ENCODE peak calls at places on chromosomes 1 and 21, in nine cellular contexts. One of them, this sample, is unnamed.

GRCh38 chr1:87113313-87113712 is 198.9 kb downstream of the HS2ST1 start:
- DNase-seq in HFF-Myc: no peak
- DNase-seq in body of pancreas: no peak
- DNase-seq in omental fat pad: no peak
- DNase-seq in astrocyte: peak; percentile 98
- DNase-seq in esophagus muscularis mucosa: no peak
- DNase-seq in thoracic aorta: no peak
- DNase-seq in cardiac muscle cell: peak; percentile 90
- DNase-seq in endodermal cell: no peak
- DNase-seq in this sample: no peak

GRCh38 chr1:241614572-241614971 is 25.6 kb downstream of the CHML start:
- DNase-seq in HFF-Myc: no peak
- DNase-seq in body of pancreas: no peak
- DNase-seq in omental fat pad: no peak
- DNase-seq in astrocyte: no peak
- DNase-seq in esophagus muscularis mucosa: no peak
- DNase-seq in thoracic aorta: no peak
- DNase-seq in cardiac muscle cell: no peak
- DNase-seq in endodermal cell: no peak
- DNase-seq in this sample: no peak

GRCh38 chr1:80915491-80915890 is 885.2 kb upstream of the ADGRL2 start:
- DNase-seq in HFF-Myc: no peak
- DNase-seq in body of pancreas: no peak
- DNase-seq in omental fat pad: no peak
- DNase-seq in astrocyte: no peak
- DNase-seq in esophagus muscularis mucosa: no peak
- DNase-seq in thoracic aorta: no peak
- DNase-seq in cardiac muscle cell: no peak
- DNase-seq in endodermal cell: no peak
- DNase-seq in this sample: no peak

GRCh38 chr1:73359001-73359400 is 839.0 kb downstream of the LRRIQ3 start:
- DNase-seq in HFF-Myc: no peak
- DNase-seq in body of pancreas: peak; percentile 5
- DNase-seq in omental fat pad: no peak
- DNase-seq in astrocyte: no peak
- DNase-seq in esophagus muscularis mucosa: no peak
- DNase-seq in thoracic aorta: no peak
- DNase-seq in cardiac muscle cell: no peak
- DNase-seq in endodermal cell: no peak
- DNase-seq in this sample: no peak

GRCh38 chr1:92975551-92976232 is 14.4 kb upstream of the DIPK1A start:
- DNase-seq in HFF-Myc: no peak
- DNase-seq in body of pancreas: no peak
- DNase-seq in omental fat pad: no peak
- DNase-seq in astrocyte: no peak
- DNase-seq in esophagus muscularis mucosa: no peak
- DNase-seq in thoracic aorta: no peak
- DNase-seq in cardiac muscle cell: no peak
- DNase-seq in endodermal cell: no peak
- DNase-seq in this sample: peak; percentile 81

GRCh38 chr1:235063068-235063765 is 65.4 kb downstream of the TOMM20 start:
- DNase-seq in HFF-Myc: no peak
- DNase-seq in body of pancreas: no peak
- DNase-seq in omental fat pad: no peak
- DNase-seq in astrocyte: no peak
- DNase-seq in esophagus muscularis mucosa: no peak
- DNase-seq in thoracic aorta: no peak
- DNase-seq in cardiac muscle cell: no peak
- DNase-seq in endodermal cell: no peak
- DNase-seq in this sample: no peak

GRCh38 chr1:27821761-27822315 is 8.7 kb upstream of the PPP1R8 start:
- DNase-seq in HFF-Myc: no peak
- DNase-seq in body of pancreas: no peak
- DNase-seq in omental fat pad: no peak
- DNase-seq in astrocyte: no peak
- DNase-seq in esophagus muscularis mucosa: no peak
- DNase-seq in thoracic aorta: no peak
- DNase-seq in cardiac muscle cell: no peak
- DNase-seq in endodermal cell: no peak
- DNase-seq in this sample: no peak

GRCh38 chr1:101043776-101044175 is 18.2 kb upstream of the DPH5 start:
- DNase-seq in HFF-Myc: peak; percentile 14
- DNase-seq in body of pancreas: no peak
- DNase-seq in omental fat pad: no peak
- DNase-seq in astrocyte: peak; percentile 60
- DNase-seq in esophagus muscularis mucosa: no peak
- DNase-seq in thoracic aorta: no peak
- DNase-seq in cardiac muscle cell: peak; percentile 28
- DNase-seq in endodermal cell: no peak
- DNase-seq in this sample: no peak

GRCh38 chr1:39995973-39996393 is 41.0 kb downstream of the MFSD2A start:
- DNase-seq in HFF-Myc: no peak
- DNase-seq in body of pancreas: no peak
- DNase-seq in omental fat pad: no peak
- DNase-seq in astrocyte: no peak
- DNase-seq in esophagus muscularis mucosa: no peak
- DNase-seq in thoracic aorta: no peak
- DNase-seq in cardiac muscle cell: no peak
- DNase-seq in endodermal cell: peak; percentile 52
- DNase-seq in this sample: peak; percentile 52

GRCh38 chr21:41923641-41924342 is 30.0 kb downstream of the C2CD2 start:
- DNase-seq in HFF-Myc: no peak
- DNase-seq in body of pancreas: peak; percentile 30
- DNase-seq in omental fat pad: no peak
- DNase-seq in astrocyte: peak; percentile 71
- DNase-seq in esophagus muscularis mucosa: no peak
- DNase-seq in thoracic aorta: no peak
- DNase-seq in cardiac muscle cell: peak; percentile 25
- DNase-seq in endodermal cell: no peak
- DNase-seq in this sample: no peak

DNA sequence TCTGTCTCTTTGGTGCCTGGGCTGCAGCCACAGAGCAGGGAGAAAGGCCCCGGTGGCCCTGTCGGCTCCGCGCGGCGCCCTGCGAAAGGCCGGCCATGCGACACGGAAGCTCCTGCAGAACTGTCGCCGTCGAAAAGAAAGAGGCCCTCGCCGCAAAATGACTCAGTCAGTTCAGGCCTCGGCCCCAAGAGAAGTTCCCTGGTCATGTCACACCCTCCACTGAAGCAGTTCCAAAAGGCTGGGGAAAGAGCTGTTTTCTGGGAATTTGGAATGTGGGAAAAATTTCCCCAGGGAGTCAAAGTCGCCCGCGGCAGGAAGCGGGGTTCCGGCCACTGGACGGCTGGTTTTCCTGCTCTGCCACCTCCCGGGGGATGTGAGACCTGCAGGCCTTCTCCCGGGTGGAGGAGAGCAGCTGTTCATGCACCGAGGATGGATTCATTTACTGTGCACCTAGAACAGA is 115.8 kb upstream of the ZNF678 start:
- DNase-seq in HFF-Myc: no peak
- DNase-seq in body of pancreas: peak; percentile 64
- DNase-seq in omental fat pad: no peak
- DNase-seq in astrocyte: peak; percentile 12
- DNase-seq in esophagus muscularis mucosa: no peak
- DNase-seq in thoracic aorta: no peak
- DNase-seq in cardiac muscle cell: peak; percentile 69
- DNase-seq in endodermal cell: peak; percentile 87
- DNase-seq in this sample: no peak
- TF ChIP-seq CTCF in HFF-Myc: peak; percentile 37
- TF ChIP-seq CTCF in body of pancreas: peak; percentile 48
- TF ChIP-seq CTCF in omental fat pad: no peak
- TF ChIP-seq CTCF in astrocyte: peak; percentile 41
- TF ChIP-seq CTCF in esophagus muscularis mucosa: peak; percentile 65
- TF ChIP-seq CTCF in thoracic aorta: peak; percentile 60
- TF ChIP-seq CTCF in cardiac muscle cell: peak; percentile 63
- TF ChIP-seq CTCF in endodermal cell: peak; percentile 77
- TF ChIP-seq CTCF in this sample: no peak

DNA sequence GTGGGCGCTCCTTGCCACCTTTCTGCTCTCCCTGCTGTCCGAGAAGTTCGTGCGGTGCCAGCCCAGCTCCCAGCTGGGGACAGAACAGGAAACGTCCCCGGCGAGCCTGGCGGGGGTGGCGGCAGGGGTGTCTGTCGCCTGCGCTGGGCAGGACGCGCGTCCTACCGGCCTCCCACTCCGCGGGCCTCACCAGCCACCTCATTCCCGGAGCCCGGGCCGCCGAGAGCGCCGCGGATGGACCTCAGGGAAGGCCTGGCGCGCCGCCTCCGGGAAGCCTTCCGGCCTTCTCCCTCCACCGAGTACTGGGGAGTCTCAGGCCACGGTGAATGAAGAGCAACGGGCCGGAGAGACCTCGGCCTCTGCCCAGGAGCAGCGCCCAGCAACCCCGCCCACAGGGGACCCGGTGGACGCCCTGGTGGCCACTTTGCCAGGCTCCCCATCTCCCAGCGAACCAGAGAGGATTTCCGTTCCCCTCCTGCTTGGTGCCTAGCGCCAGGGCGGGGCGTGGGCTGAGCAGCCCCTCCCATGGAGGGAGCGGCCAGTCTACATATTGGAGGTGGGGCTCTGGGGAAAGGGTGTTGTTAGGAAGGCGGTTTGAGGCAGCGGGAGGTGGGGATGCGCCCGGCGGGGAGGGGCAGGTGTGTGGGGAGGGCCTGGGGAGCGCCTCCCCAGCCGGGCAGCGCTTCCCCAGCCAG is 9.5 kb upstream of the TNFRSF14 start:
- DNase-seq in HFF-Myc: no peak
- DNase-seq in body of pancreas: peak; percentile 86
- DNase-seq in omental fat pad: no peak
- DNase-seq in astrocyte: peak; percentile 52
- DNase-seq in esophagus muscularis mucosa: peak; percentile 96
- DNase-seq in thoracic aorta: peak; percentile 47
- DNase-seq in cardiac muscle cell: peak; percentile 62
- DNase-seq in endodermal cell: peak; percentile 96
- DNase-seq in this sample: peak; percentile 90
- TF ChIP-seq CTCF in HFF-Myc: no peak
- TF ChIP-seq CTCF in body of pancreas: peak; percentile 46
- TF ChIP-seq CTCF in omental fat pad: no peak
- TF ChIP-seq CTCF in astrocyte: no peak
- TF ChIP-seq CTCF in esophagus muscularis mucosa: no peak
- TF ChIP-seq CTCF in thoracic aorta: no peak
- TF ChIP-seq CTCF in cardiac muscle cell: no peak
- TF ChIP-seq CTCF in endodermal cell: peak; percentile 57
- TF ChIP-seq CTCF in this sample: no peak

DNA sequence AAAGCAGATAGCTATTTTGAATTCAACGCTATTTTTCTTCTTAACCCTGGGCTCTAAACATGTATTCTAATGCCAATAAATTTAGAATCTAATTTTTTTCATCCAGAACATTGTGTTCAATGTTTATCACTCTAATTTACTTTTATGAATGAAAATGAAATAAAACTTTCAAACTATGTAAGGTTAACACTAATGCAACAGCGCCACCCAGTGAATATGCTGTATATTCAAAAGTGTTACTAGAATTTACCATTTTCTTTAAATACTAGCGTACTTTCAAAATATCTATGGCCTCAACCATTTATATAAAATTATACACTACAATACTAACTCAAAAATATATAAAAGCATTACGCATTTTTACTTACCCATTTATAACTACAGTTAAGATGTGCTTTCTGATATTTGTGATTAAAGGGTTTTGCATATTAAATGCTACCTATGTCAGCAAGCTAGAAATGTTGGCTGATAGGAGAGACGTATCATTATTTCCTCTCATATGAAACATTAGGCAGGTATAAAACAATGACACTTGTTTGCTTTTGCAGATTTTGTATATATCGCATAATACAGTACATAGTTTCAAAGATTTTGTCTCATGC is 5.9 kb upstream of the NUF2 start:
- DNase-seq in HFF-Myc: no peak
- DNase-seq in body of pancreas: peak; percentile 20
- DNase-seq in omental fat pad: no peak
- DNase-seq in astrocyte: peak; percentile 27
- DNase-seq in esophagus muscularis mucosa: no peak
- DNase-seq in thoracic aorta: no peak
- DNase-seq in cardiac muscle cell: peak; percentile 74
- DNase-seq in endodermal cell: peak; percentile 58
- DNase-seq in this sample: no peak
- TF ChIP-seq CTCF in HFF-Myc: peak; percentile 41
- TF ChIP-seq CTCF in body of pancreas: peak; percentile 53
- TF ChIP-seq CTCF in omental fat pad: no peak
- TF ChIP-seq CTCF in astrocyte: peak; percentile 57
- TF ChIP-seq CTCF in esophagus muscularis mucosa: peak; percentile 73
- TF ChIP-seq CTCF in thoracic aorta: peak; percentile 73
- TF ChIP-seq CTCF in cardiac muscle cell: peak; percentile 57
- TF ChIP-seq CTCF in endodermal cell: peak; percentile 95
- TF ChIP-seq CTCF in this sample: peak; percentile 54

DNA sequence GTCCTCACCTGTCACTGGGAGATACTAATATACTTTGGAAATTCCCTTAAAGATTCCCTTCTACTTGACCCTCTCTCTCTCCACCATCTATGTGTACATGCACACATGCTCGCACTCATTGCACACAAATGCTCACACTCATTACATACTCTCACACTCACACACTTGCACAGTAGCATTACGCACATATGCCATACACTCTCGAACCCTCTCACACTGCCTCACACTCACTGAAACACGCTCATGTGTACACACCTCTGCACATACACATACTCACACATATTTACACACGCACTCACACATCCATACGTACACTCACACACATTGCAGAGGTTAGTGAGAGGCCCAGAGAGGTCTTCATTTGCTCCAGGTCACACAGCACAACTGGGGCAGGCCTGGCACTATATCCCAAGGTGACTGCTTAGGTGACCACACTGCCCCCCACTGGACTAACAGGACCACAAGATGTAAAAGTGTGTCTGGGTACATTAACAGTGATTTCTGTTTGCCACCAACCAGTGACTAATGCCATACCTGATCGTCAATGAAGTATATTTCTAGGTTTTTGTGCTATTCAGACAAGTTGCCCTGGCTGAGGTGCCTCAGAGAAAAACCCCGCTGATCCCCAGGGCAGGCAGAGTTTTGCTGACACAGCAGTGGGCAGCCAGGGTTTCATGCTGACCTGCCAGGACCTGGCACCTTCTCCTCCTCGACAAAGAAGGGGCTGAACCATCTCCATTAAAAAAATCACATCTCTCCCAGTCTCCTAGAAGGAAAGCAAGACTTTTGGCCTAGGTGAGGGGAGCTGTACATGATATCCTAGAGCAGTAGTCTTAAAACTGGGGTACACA is 28.5 kb upstream of the CAMK1G start:
- DNase-seq in HFF-Myc: no peak
- DNase-seq in body of pancreas: no peak
- DNase-seq in omental fat pad: no peak
- DNase-seq in astrocyte: no peak
- DNase-seq in esophagus muscularis mucosa: no peak
- DNase-seq in thoracic aorta: no peak
- DNase-seq in cardiac muscle cell: no peak
- DNase-seq in endodermal cell: no peak
- DNase-seq in this sample: no peak
- TF ChIP-seq CTCF in HFF-Myc: no peak
- TF ChIP-seq CTCF in body of pancreas: no peak
- TF ChIP-seq CTCF in omental fat pad: no peak
- TF ChIP-seq CTCF in astrocyte: no peak
- TF ChIP-seq CTCF in esophagus muscularis mucosa: no peak
- TF ChIP-seq CTCF in thoracic aorta: no peak
- TF ChIP-seq CTCF in cardiac muscle cell: no peak
- TF ChIP-seq CTCF in endodermal cell: peak; percentile 53
- TF ChIP-seq CTCF in this sample: no peak

GRCh38 chr1:71521655-71522264 is 440.9 kb upstream of the ZRANB2 start:
- DNase-seq in HFF-Myc: peak; percentile 30
- DNase-seq in body of pancreas: peak; percentile 54
- DNase-seq in omental fat pad: no peak
- DNase-seq in astrocyte: peak; percentile 6
- DNase-seq in esophagus muscularis mucosa: no peak
- DNase-seq in thoracic aorta: no peak
- DNase-seq in cardiac muscle cell: peak; percentile 76
- DNase-seq in endodermal cell: peak; percentile 70
- DNase-seq in this sample: no peak
- TF ChIP-seq CTCF in HFF-Myc: peak; percentile 63
- TF ChIP-seq CTCF in body of pancreas: peak; percentile 46
- TF ChIP-seq CTCF in omental fat pad: no peak
- TF ChIP-seq CTCF in astrocyte: peak; percentile 46
- TF ChIP-seq CTCF in esophagus muscularis mucosa: peak; percentile 56
- TF ChIP-seq CTCF in thoracic aorta: no peak
- TF ChIP-seq CTCF in cardiac muscle cell: peak; percentile 92
- TF ChIP-seq CTCF in endodermal cell: peak; percentile 87
- TF ChIP-seq CTCF in this sample: peak; percentile 62